ENCODE peak calls at places on chromosomes 11 and 22, in eight cellular contexts. G is stimulated activated CD8-positive, alpha-beta memory T cell treated with anti-CD3 and anti-CD28 coated beads, Interleukin-15, amount 100 ng/mL, for 1 hour; K is caudate nucleus; V is DMS153; L is Kasumi-1; N is endothelial cell; Q is astrocyte; M is Right ventricle myocardium superior. U is an unnamed sample.

GRCh38 chr11:34738237-34738636 is 117.3 kb downstream of the EHF start:
- DNase-seq in G (no peak), K (no peak), V (no peak), L (no peak), N (no peak), Q (no peak), M (no peak), U (no peak)

GRCh38 chr22:37639771-37640590 is 512 bp downstream of the SH3BP1 start:
- DNase-seq in G (no peak), K (no peak), V (no peak), L (peak), N (no peak), Q (no peak), M (no peak), U (no peak)

GRCh38 chr11:67060111-67060522 is 3.5 kb downstream of the RHOD start:
- DNase-seq in G (no peak), K (no peak), V (no peak), L (no peak), N (no peak), Q (peak), M (no peak), U (no peak)

GRCh38 chr11:113668255-113668654 is 37.9 kb downstream of the TMPRSS5 start:
- DNase-seq in G (no peak), K (no peak), V (no peak), L (no peak), N (no peak), Q (peak), M (no peak), U (no peak)

GRCh38 chr22:49340406-49340805 is 487.3 kb downstream of the BRD1 start:
- DNase-seq in G (no peak), K (no peak), V (no peak), L (no peak), N (no peak), Q (no peak), M (no peak), U (no peak)

GRCh38 chr11:76808996-76809395 is 25.8 kb downstream of the TSKU start:
- DNase-seq in G (no peak), K (no peak), V (no peak), L (no peak), N (no peak), Q (no peak), M (no peak), U (no peak)

GRCh38 chr22:47918936-47919505 is 1156.6 kb downstream of the TBC1D22A start:
- DNase-seq in G (no peak), K (no peak), V (no peak), L (no peak), N (no peak), Q (no peak), M (no peak), U (peak)

GRCh38 chr22:39239561-39240423 is 5.0 kb downstream of the PDGFB start:
- DNase-seq in G (no peak), K (no peak), V (peak), L (no peak), N (no peak), Q (no peak), M (peak), U (no peak)

GRCh38 chr22:40991298-40991697 is 40.1 kb downstream of the RBX1 start:
- DNase-seq in G (no peak), K (no peak), V (no peak), L (no peak), N (no peak), Q (no peak), M (no peak), U (no peak)

GRCh38 chr11:102983491-102983890 is 28.0 kb upstream of the MMP13 start:
- DNase-seq in G (no peak), K (no peak), V (no peak), L (no peak), N (no peak), Q (no peak), M (no peak), U (no peak)

GRCh38 chr11:2799881-2800654 is 85.5 kb downstream of the CDKN1C start:
- DNase-seq in G (no peak), K (no peak), V (no peak), L (no peak), N (no peak), Q (no peak), M (peak), U (no peak)

GRCh38 chr11:119115484-119116234 is 5.7 kb upstream of the HINFP start:
- DNase-seq in G (no peak), K (no peak), V (no peak), L (no peak), N (no peak), Q (no peak), M (peak), U (peak)

GRCh38 chr11:120394119-120394518 is 57.9 kb downstream of the ARHGEF12 start:
- DNase-seq in G (no peak), K (no peak), V (no peak), L (no peak), N (no peak), Q (no peak), M (no peak), U (no peak)

GRCh38 chr11:122091850-122092249 is 24.2 kb downstream of the BLID start:
- DNase-seq in G (no peak), K (no peak), V (no peak), L (no peak), N (no peak), Q (peak), M (no peak), U (no peak)

GRCh38 chr11:69380451-69380901 is 86.5 kb downstream of the MYEOV start:
- DNase-seq in G (no peak), K (no peak), V (no peak), L (no peak), N (no peak), Q (no peak), M (peak), U (no peak)

GRCh38 chr11:119480375-119481020 is 57.5 kb upstream of the THY1 start:
- DNase-seq in G (no peak), K (no peak), V (no peak), L (no peak), N (no peak), Q (no peak), M (no peak), U (no peak)

GRCh38 chr11:1373536-1374214 is 16.1 kb upstream of the BRSK2 start:
- DNase-seq in G (no peak), K (no peak), V (no peak), L (no peak), N (no peak), Q (peak), M (peak), U (no peak)

GRCh38 chr11:68505596-68505995 is 45.0 kb downstream of the PPP6R3 start:
- DNase-seq in G (no peak), K (no peak), V (no peak), L (peak), N (no peak), Q (peak), M (no peak), U (no peak)

GRCh38 chr11:15171956-15172355 is 57.2 kb downstream of the INSC start:
- DNase-seq in G (no peak), K (no peak), V (no peak), L (no peak), N (no peak), Q (no peak), M (no peak), U (no peak)

GRCh38 chr11:134272381-134273316 is 3.5 kb upstream of the GLB1L3 start:
- DNase-seq in G (no peak), K (no peak), V (peak), L (no peak), N (no peak), Q (no peak), M (peak), U (no peak)

GRCh38 chr11:114605370-114605769 is 9.8 kb upstream of the NXPE4 start:
- DNase-seq in G (no peak), K (no peak), V (no peak), L (no peak), N (no peak), Q (no peak), M (no peak), U (no peak)

GRCh38 chr11:47376543-47377371 is 1.6 kb downstream of the SPI1 start:
- DNase-seq in G (no peak), K (no peak), V (no peak), L (peak), N (no peak), Q (no peak), M (peak), U (no peak)

GRCh38 chr22:37601540-37602442 is 6.8 kb upstream of the GGA1 start:
- DNase-seq in G (no peak), K (no peak), V (peak), L (peak), N (no peak), Q (peak), M (no peak), U (no peak)